ENCODE peak calls at places on chromosomes 3 and 15, in four cellular contexts. I, D, H and L are unnamed samples.

GRCh38 chr3:36904641-36905040 is 40.2 kb downstream of the TRANK1 start:
- DNase-seq in H (peak), I (peak), D (peak), L (no peak)

GRCh38 chr3:14431928-14432834 is 29.8 kb downstream of the SLC6A6 start:
- DNase-seq in D (peak), H (peak), I (peak), L (peak)

GRCh38 chr3:62049033-62049432 is 324.3 kb downstream of the FEZF2 start:
- DNase-seq in D (peak), H (no peak), I (peak), L (peak)

GRCh38 chr15:95284933-95285401 is 1045.5 kb upstream of the NR2F2 start:
- DNase-seq in D (no peak), I (peak), H (peak), L (peak)

GRCh38 chr3:106049876-106050275 is 181.1 kb upstream of the CBLB start:
- DNase-seq in D (no peak), I (peak), H (no peak), L (no peak)

GRCh38 chr3:44992555-44993470 is 16.8 kb downstream of the EXOSC7 start:
- DNase-seq in H (peak), D (peak), I (no peak), L (peak)

GRCh38 chr3:183328823-183329222 is 75.8 kb downstream of the B3GNT5 start:
- DNase-seq in D (peak), I (peak), H (no peak), L (peak)

GRCh38 chr3:51682079-51682478 is 11.0 kb downstream of the TEX264 start:
- DNase-seq in I (peak), H (peak), D (peak), L (peak)

GRCh38 chr3:184133840-184134745 is 1.1 kb upstream of the EIF2B5 start:
- DNase-seq in I (peak), H (peak), D (peak), L (peak)

GRCh38 chr3:140004271-140004670 is 69.3 kb downstream of the CLSTN2 start:
- DNase-seq in H (no peak), I (no peak), D (no peak), L (no peak)